ENCODE peak calls at places on chromosomes 3 and 15, in eight cellular contexts. A is ELF-1; G is OCI-LY7; J is suprapubic skin; R is brain pericyte; Z is progenitor cell of endocrine pancreas; E is NCI-H524 treated with DMSO at 0.1 percent for 48 hours; N is activated CD4-positive, alpha-beta T cell treated with anti-CD3 and anti-CD28 coated beads, Interleukin-2, amount 50 U/mL, for 4 hours. X is an unnamed sample.

GRCh38 chr15:60392986-60393811 is 4.6 kb downstream of the ANXA2 start:
- DNase-seq in A (peak), G (no peak), J (peak), R (peak), Z (no peak), E (no peak), N (no peak), X (no peak)

GRCh38 chr15:67018451-67018850 is 47.0 kb upstream of the SMAD3 start:
- DNase-seq in A (no peak), G (no peak), J (no peak), R (no peak), Z (no peak), E (no peak), N (no peak), X (no peak)

GRCh38 chr3:58597770-58598310 is 20.6 kb upstream of the FAM107A start:
- DNase-seq in A (no peak), G (no peak), J (no peak), R (no peak), Z (no peak), E (no peak), N (no peak), X (no peak)

GRCh38 chr3:17811633-17812032 is 69.2 kb upstream of the TBC1D5 start:
- DNase-seq in A (no peak), G (no peak), J (no peak), R (no peak), Z (no peak), E (no peak), N (no peak), X (no peak)

GRCh38 chr3:142218703-142219102 is 6.7 kb downstream of the GK5 start:
- DNase-seq in A (no peak), G (no peak), J (no peak), R (no peak), Z (no peak), E (no peak), N (no peak), X (no peak)

GRCh38 chr3:46565607-46566039 is 479 bp downstream of the LRRC2 start:
- DNase-seq in A (peak), G (no peak), J (peak), R (no peak), Z (no peak), E (no peak), N (no peak), X (no peak)

GRCh38 chr15:57555270-57555669 is 36.4 kb upstream of the MYZAP start:
- DNase-seq in A (no peak), G (no peak), J (no peak), R (no peak), Z (no peak), E (peak), N (no peak), X (no peak)

GRCh38 chr3:37859354-37859753 is 2.3 kb upstream of the CTDSPL start:
- DNase-seq in A (no peak), G (no peak), J (no peak), R (no peak), Z (no peak), E (no peak), N (no peak), X (no peak)

GRCh38 chr3:128537091-128537703 is 44.2 kb upstream of the GATA2 start:
- DNase-seq in A (no peak), G (no peak), J (no peak), R (no peak), Z (no peak), E (no peak), N (no peak), X (no peak)

GRCh38 chr3:162236949-162237348 is 740.3 kb downstream of the OTOL1 start:
- DNase-seq in A (no peak), G (no peak), J (no peak), R (no peak), Z (no peak), E (no peak), N (no peak), X (no peak)

GRCh38 chr3:143306419-143306818 is 186.8 kb downstream of the CHST2 start:
- DNase-seq in A (no peak), G (no peak), J (no peak), R (no peak), Z (no peak), E (no peak), N (no peak), X (no peak)

GRCh38 chr3:114690896-114691295 is 397.1 kb downstream of the TIGIT start:
- DNase-seq in A (no peak), G (no peak), J (no peak), R (no peak), Z (no peak), E (no peak), N (no peak), X (no peak)

GRCh38 chr3:160169139-160169830 is 55.9 kb upstream of the C3orf80 start:
- DNase-seq in A (peak), G (no peak), J (no peak), R (peak), Z (no peak), E (no peak), N (no peak), X (no peak)

GRCh38 chr3:183537295-183537730 is 18.2 kb downstream of the KLHL6 start:
- DNase-seq in A (no peak), G (no peak), J (no peak), R (peak), Z (no peak), E (no peak), N (no peak), X (no peak)

GRCh38 chr15:68187559-68187958 is 17.6 kb downstream of the CALML4 start:
- DNase-seq in A (no peak), G (peak), J (no peak), R (peak), Z (no peak), E (no peak), N (no peak), X (peak)

GRCh38 chr3:114336122-114336697 is 42.4 kb downstream of the TIGIT start:
- DNase-seq in A (no peak), G (peak), J (no peak), R (no peak), Z (no peak), E (no peak), N (no peak), X (no peak)

GRCh38 chr3:135163701-135164100 is 368.6 kb downstream of the EPHB1 start:
- DNase-seq in A (no peak), G (no peak), J (no peak), R (no peak), Z (no peak), E (no peak), N (no peak), X (no peak)

GRCh38 chr3:4848176-4848575 is 131.1 kb upstream of the BHLHE40 start:
- DNase-seq in A (no peak), G (no peak), J (no peak), R (no peak), Z (no peak), E (no peak), N (no peak), X (no peak)

GRCh38 chr3:131299836-131300235 is 81.7 kb upstream of the NUDT16 start:
- DNase-seq in A (no peak), G (no peak), J (no peak), R (no peak), Z (no peak), E (no peak), N (no peak), X (no peak)

GRCh38 chr3:144287001-144287400 is 315.4 kb downstream of the DIPK2A start:
- DNase-seq in A (no peak), G (no peak), J (no peak), R (no peak), Z (no peak), E (no peak), N (no peak), X (no peak)

GRCh38 chr3:57029924-57030323 is 30.5 kb upstream of the SPATA12 start:
- DNase-seq in A (peak), G (peak), J (no peak), R (no peak), Z (no peak), E (no peak), N (no peak), X (no peak)

GRCh38 chr3:111768571-111769100 is 90.4 kb upstream of the PHLDB2 start:
- DNase-seq in A (no peak), G (no peak), J (no peak), R (peak), Z (no peak), E (no peak), N (no peak), X (no peak)

GRCh38 chr3:151925876-151926275 is 52.4 kb downstream of the SUCNR1 start:
- DNase-seq in A (peak), G (no peak), J (no peak), R (no peak), Z (no peak), E (no peak), N (no peak), X (no peak)

GRCh38 chr3:184237772-184238171 is 8.4 kb downstream of the VWA5B2 start:
- DNase-seq in A (no peak), G (peak), J (no peak), R (no peak), Z (no peak), E (no peak), N (no peak), X (no peak)

X was measured in NCI-H2171.